ENCODE peak calls at places on chromosomes 1 and 21, in nine cellular contexts. E is AG09319; D is chondrocyte; W is dorsolateral prefrontal cortex; T is activated T-cell treated with anti-CD3 and anti-CD28 coated beads, Interleukin-2, amount 50 U/mL, for 72 hours; X is bronchial epithelial cell; G is tibial nerve; F is stimulated activated CD8-positive, alpha-beta memory T cell treated with anti-CD3 and anti-CD28 coated beads, Interleukin-7, amount 100 ng/mL, for 48 hours; N is foreskin fibroblast. L is an unnamed sample.
A peak's percentile ranks its signal among the peaks of the same experiment; 100 is the strongest.

GRCh38 chr1:77545970-77546369 is 136.5 kb downstream of the ZZZ3 start:
- DNase-seq in E (no peak), D (no peak), W (no peak), T (no peak), X (no peak), G (no peak), F (no peak), N (peak; percentile 84), L (no peak)

GRCh38 chr1:40224040-40224439 is 23.7 kb upstream of the TMCO2 start:
- DNase-seq in E (no peak), D (no peak), W (no peak), T (no peak), X (no peak), G (no peak), F (no peak), N (no peak), L (no peak)

GRCh38 chr1:212692774-212693644 is 6.6 kb downstream of the BATF3 start:
- DNase-seq in E (no peak), D (no peak), W (no peak), T (no peak), X (peak; percentile 83), G (no peak), F (no peak), N (peak; percentile 52), L (no peak)

GRCh38 chr1:24443241-24443656 is 27.6 kb downstream of the NIPAL3 start:
- DNase-seq in E (no peak), D (no peak), W (no peak), T (no peak), X (no peak), G (no peak), F (no peak), N (no peak), L (no peak)

GRCh38 chr1:84174051-84174556 is 30.0 kb downstream of the PRKACB start:
- DNase-seq in E (no peak), D (no peak), W (no peak), T (no peak), X (peak; percentile 87), G (no peak), F (no peak), N (peak; percentile 12), L (peak; percentile 69)

GRCh38 chr1:95352767-95353166 is 118.8 kb downstream of the RWDD3 start:
- DNase-seq in E (no peak), D (no peak), W (no peak), T (no peak), X (no peak), G (no peak), F (no peak), N (no peak), L (peak; percentile 98)

GRCh38 chr1:209549384-209550001 is 34.0 kb upstream of the CAMK1G start:
- DNase-seq in E (no peak), D (no peak), W (no peak), T (no peak), X (no peak), G (no peak), F (no peak), N (no peak), L (no peak)

GRCh38 chr1:34906756-34907155 is 22.7 kb downstream of the DLGAP3 start:
- DNase-seq in E (no peak), D (no peak), W (no peak), T (no peak), X (no peak), G (no peak), F (no peak), N (no peak), L (no peak)

GRCh38 chr1:27122652-27123051 is 32.3 kb downstream of the SLC9A1 start:
- DNase-seq in E (no peak), D (no peak), W (peak; percentile 74), T (no peak), X (peak; percentile 64), G (no peak), F (no peak), N (peak; percentile 77), L (peak; percentile 97)

GRCh38 chr1:60423181-60423780 is 349.7 kb upstream of the C1orf87 start:
- DNase-seq in E (no peak), D (no peak), W (no peak), T (no peak), X (no peak), G (no peak), F (no peak), N (no peak), L (no peak)

GRCh38 chr1:37495875-37496274 is 18.7 kb downstream of the MEAF6 start:
- DNase-seq in E (no peak), D (no peak), W (no peak), T (no peak), X (no peak), G (no peak), F (no peak), N (no peak), L (no peak)

GRCh38 chr1:8244304-8244703 is 73.6 kb upstream of the SLC45A1 start:
- DNase-seq in E (no peak), D (no peak), W (no peak), T (no peak), X (no peak), G (no peak), F (no peak), N (no peak), L (no peak)

GRCh38 chr1:117059334-117059677 is 820 bp upstream of the TTF2 start:
- DNase-seq in E (no peak), D (no peak), W (peak; percentile 48), T (peak; percentile 80), X (no peak), G (no peak), F (peak; percentile 70), N (no peak), L (peak; percentile 71)

GRCh38 chr1:48332115-48332514 is 109.6 kb downstream of the SLC5A9 start:
- DNase-seq in E (no peak), D (no peak), W (no peak), T (no peak), X (no peak), G (no peak), F (no peak), N (no peak), L (no peak)

GRCh38 chr1:6600410-6601048 is 2.1 kb downstream of the KLHL21 start:
- DNase-seq in E (no peak), D (no peak), W (no peak), T (no peak), X (peak; percentile 22), G (no peak), F (no peak), N (no peak), L (no peak)

GRCh38 chr1:207745839-207746767 is 5.8 kb upstream of the CD46 start:
- DNase-seq in E (no peak), D (no peak), W (no peak), T (no peak), X (no peak), G (no peak), F (no peak), N (no peak), L (peak; percentile 18)

GRCh38 chr1:12598914-12599463 is 19.0 kb downstream of the DHRS3 start:
- DNase-seq in E (no peak), D (no peak), W (no peak), T (no peak), X (no peak), G (no peak), F (no peak), N (no peak), L (no peak)

GRCh38 chr1:19013826-19014548 is 57.5 kb upstream of the IFFO2 start:
- DNase-seq in E (no peak), D (no peak), W (no peak), T (no peak), X (no peak), G (no peak), F (no peak), N (no peak), L (no peak)

GRCh38 chr1:110426854-110427253 is 19.4 kb upstream of the LAMTOR5 start:
- DNase-seq in E (no peak), D (no peak), W (no peak), T (no peak), X (no peak), G (no peak), F (no peak), N (no peak), L (no peak)

GRCh38 chr21:30942192-30942591 is 60.8 kb upstream of the KRTAP11-1 start:
- DNase-seq in E (no peak), D (no peak), W (no peak), T (no peak), X (no peak), G (no peak), F (no peak), N (no peak), L (peak; percentile 14)

GRCh38 chr1:159924025-159924790 is 1.1 kb downstream of the TAGLN2 start:
- DNase-seq in E (peak; percentile 86), D (no peak), W (peak; percentile 67), T (peak; percentile 87), X (peak; percentile 67), G (peak; percentile 85), F (peak; percentile 65), N (peak; percentile 91), L (peak; percentile 89)

GRCh38 chr1:82934069-82934468 is 1064.9 kb downstream of the TTLL7 start:
- DNase-seq in E (no peak), D (no peak), W (no peak), T (no peak), X (no peak), G (no peak), F (no peak), N (no peak), L (peak; percentile 56)

GRCh38 chr1:168252204-168252733 is 26.5 kb downstream of the SFT2D2 start:
- DNase-seq in E (no peak), D (no peak), W (no peak), T (no peak), X (no peak), G (no peak), F (no peak), N (no peak), L (no peak)

GRCh38 chr1:225877570-225877969 is 4.6 kb downstream of the TMEM63A start:
- DNase-seq in E (peak; percentile 22), D (peak; percentile 76), W (peak; percentile 87), T (peak; percentile 20), X (no peak), G (peak; percentile 26), F (no peak), N (no peak), L (peak; percentile 52)

GRCh38 chr1:238811211-238811610 is 575.2 kb upstream of the CHRM3 start:
- DNase-seq in E (no peak), D (no peak), W (no peak), T (no peak), X (no peak), G (no peak), F (no peak), N (no peak), L (no peak)

GRCh38 chr1:186325239-186325638 is 49.8 kb downstream of the TPR start:
- DNase-seq in E (no peak), D (no peak), W (no peak), T (no peak), X (peak; percentile 26), G (no peak), F (no peak), N (no peak), L (peak; percentile 29)

GRCh38 chr1:182080955-182081582 is 19.6 kb upstream of the ZNF648 start:
- DNase-seq in E (no peak), D (no peak), W (no peak), T (peak; percentile 28), X (peak; percentile 46), G (no peak), F (no peak), N (peak; percentile 20), L (peak; percentile 71)

GRCh38 chr21:45248893-45249381 is 38.8 kb downstream of the POFUT2 start:
- DNase-seq in E (no peak), D (no peak), W (no peak), T (no peak), X (no peak), G (no peak), F (no peak), N (no peak), L (no peak)

GRCh38 chr21:39022901-39023693 is 160.2 kb downstream of the PSMG1 start:
- DNase-seq in E (no peak), D (no peak), W (no peak), T (no peak), X (no peak), G (peak; percentile 67), F (no peak), N (no peak), L (peak; percentile 47)

GRCh38 chr21:38831526-38832467 is 26.1 kb downstream of the ETS2 start:
- DNase-seq in E (peak; percentile 84), D (no peak), W (no peak), T (peak; percentile 77), X (peak; percentile 100), G (peak; percentile 70), F (no peak), N (peak; percentile 98), L (no peak)

L was measured in DMS53.